ENCODE peak calls at places on chromosome 18, in five cellular contexts. U, Q, R, J and O are unnamed samples.

GRCh38 chr18:2395427-2396161 is 175.7 kb downstream of the METTL4 start:
- DNase-seq in U (no peak), Q (no peak), R (no peak), J (no peak), O (no peak)

GRCh38 chr18:36381075-36381474 is 83.6 kb downstream of the FHOD3 start:
- DNase-seq in U (no peak), Q (no peak), R (no peak), J (no peak), O (no peak)

GRCh38 chr18:13608791-13609552 is 117.4 kb downstream of the FAM210A start:
- DNase-seq in U (no peak), Q (no peak), R (no peak), J (no peak), O (no peak)

GRCh38 chr18:59233017-59233410 is 13.1 kb downstream of the GRP start:
- DNase-seq in U (no peak), Q (no peak), R (no peak), J (no peak), O (no peak)

GRCh38 chr18:6876646-6877045 is 147.1 kb downstream of the ARHGAP28 start:
- DNase-seq in U (no peak), Q (no peak), R (no peak), J (no peak), O (peak; percentile 45)

GRCh38 chr18:51150430-51150746 is 47.1 kb downstream of the MEX3C start:
- DNase-seq in U (no peak), Q (no peak), R (no peak), J (no peak), O (no peak)

GRCh38 chr18:36572135-36572856 is 256.5 kb downstream of the TPGS2 start:
- DNase-seq in U (peak; percentile 5), Q (peak; percentile 49), R (no peak), J (peak; percentile 19), O (peak; percentile 49)

GRCh38 chr18:48781990-48782368 is 168.8 kb downstream of the SMAD7 start:
- DNase-seq in U (no peak), Q (no peak), R (no peak), J (peak; percentile 22), O (no peak)

GRCh38 chr18:53422896-53423295 is 801.6 kb downstream of the MBD2 start:
- DNase-seq in U (no peak), Q (no peak), R (no peak), J (no peak), O (no peak)
- TF ChIP-seq MAFK in U (no peak), Q (no peak), R (no peak), J (no peak), O (no peak)

DNA sequence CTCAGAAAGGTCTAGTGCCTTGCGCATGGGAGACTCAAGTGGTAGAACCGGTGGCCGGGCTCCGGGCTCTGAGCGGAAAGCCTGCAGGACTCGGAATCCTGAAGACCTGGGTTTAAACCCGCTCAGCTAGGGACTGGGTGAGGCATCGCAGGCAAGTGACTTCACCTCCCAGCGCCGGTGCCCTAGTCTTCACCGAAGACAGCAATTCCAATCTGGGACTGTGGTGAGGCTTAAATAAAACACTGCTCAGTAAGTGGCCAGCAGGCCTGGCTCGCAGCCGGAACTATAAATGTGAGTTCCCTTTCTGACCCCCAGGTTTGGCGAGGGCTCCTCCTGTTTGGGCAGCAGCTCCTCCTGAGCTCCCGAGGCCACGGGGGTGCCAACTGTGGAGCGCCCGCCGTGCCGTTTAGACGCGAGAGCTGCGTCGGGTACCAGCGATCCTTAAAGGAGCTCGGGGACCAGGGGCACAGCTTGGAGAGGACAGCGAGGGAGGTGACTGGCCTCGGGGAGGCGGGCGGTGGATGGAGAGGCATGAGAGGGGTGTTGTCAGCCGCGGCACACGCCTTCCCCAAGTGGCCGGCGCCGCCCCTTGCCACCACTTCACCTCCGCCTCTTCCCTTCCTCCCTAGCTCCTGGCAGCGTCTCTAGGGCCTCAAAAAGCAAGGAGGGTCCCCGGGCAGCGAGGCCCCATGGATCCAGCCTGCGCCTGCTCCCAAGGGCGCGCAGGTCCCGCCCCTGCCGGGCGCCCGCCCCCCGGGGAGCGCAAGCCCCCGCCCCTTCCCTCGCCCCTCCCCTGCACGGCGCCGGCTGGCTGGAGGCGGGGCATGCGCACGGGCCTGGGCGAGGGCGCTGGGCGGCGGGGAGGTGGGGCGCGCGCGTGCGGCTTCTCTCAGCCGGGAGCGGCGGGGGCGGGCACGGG is 736 bp upstream of the MTCL1 start:
- DNase-seq in U (peak; percentile 84), Q (peak; percentile 99), R (no peak), J (peak; percentile 60), O (peak; percentile 88)
- TF ChIP-seq MAFK in U (no peak), Q (no peak), R (no peak), J (no peak), O (no peak)

GRCh38 chr18:4077204-4077603 is 377.9 kb downstream of the DLGAP1 start:
- DNase-seq in U (no peak), Q (no peak), R (no peak), J (no peak), O (no peak)

GRCh38 chr18:4068552-4069158 is 386.5 kb downstream of the DLGAP1 start:
- DNase-seq in U (peak; percentile 30), Q (peak; percentile 58), R (no peak), J (peak; percentile 34), O (peak; percentile 56)

GRCh38 chr18:4069183-4069582 is 385.9 kb downstream of the DLGAP1 start:
- DNase-seq in U (no peak), Q (no peak), R (no peak), J (no peak), O (no peak)

DNA sequence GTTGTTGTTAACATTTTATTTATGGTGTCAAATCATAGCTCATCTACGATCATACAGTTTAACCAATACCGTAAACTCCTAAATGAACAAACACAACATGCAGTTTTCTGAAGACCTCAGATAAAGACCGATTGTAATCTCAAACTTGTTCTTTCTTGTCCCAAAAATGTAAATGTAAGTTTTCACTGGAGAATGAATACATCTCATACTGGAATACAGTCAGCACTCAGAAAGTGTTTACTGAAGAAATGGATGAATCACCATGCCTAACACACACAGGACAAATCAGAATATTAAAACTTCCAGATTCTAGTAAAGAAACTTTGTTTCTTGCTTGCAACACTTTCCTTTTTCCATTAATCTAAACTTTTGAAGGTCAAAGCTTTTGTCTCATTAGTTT is 380.5 kb downstream of the DLGAP1 start:
- DNase-seq in U (no peak), Q (no peak), R (no peak), J (no peak), O (peak; percentile 26)
- TF ChIP-seq MAFK in U (no peak), Q (no peak), R (no peak), J (no peak), O (no peak)

GRCh38 chr18:23528580-23529472 is 25.5 kb downstream of the RMC1 start:
- DNase-seq in U (no peak), Q (peak; percentile 90), R (no peak), J (no peak), O (peak; percentile 26)
- TF ChIP-seq MAFK in U (no peak), Q (peak; percentile 92), R (no peak), J (no peak), O (no peak)

DNA sequence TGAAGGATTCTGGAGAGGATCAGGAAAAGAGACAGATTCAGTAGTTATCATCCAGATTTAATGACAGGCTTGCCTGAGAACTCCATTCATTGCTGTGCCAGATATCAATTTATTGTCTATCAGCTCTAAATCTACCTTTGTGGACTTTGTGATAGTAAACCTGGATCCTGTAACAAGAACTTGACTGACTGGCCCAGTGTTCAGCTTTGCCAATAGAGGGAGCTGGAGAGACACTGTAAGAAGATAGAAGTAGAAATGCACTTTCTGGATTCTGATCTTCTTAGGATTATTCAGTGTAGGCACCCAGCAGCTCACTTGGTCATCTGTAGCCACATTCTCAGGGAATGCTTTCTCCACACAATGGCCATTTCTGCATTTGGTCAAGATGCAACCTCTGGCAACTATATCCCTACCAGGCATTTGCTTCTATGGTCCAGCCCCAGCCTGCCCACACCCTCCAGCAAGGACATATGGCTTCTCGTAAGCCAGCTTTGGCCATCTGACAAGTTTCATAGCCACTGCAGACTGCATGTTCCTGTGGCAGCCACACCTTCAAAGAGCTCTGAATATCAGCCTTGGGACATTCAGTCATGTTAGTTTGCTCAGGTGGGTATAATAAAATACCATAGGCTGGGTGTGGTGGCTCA is 6.1 kb upstream of the SERPINB8 start:
- DNase-seq in U (no peak), Q (no peak), R (no peak), J (peak; percentile 55), O (peak; percentile 77)
- TF ChIP-seq MAFK in U (no peak), Q (no peak), R (no peak), J (no peak), O (no peak)